ENCODE peak calls at places on chromosomes 3 and 15, in nine cellular contexts. Y, Q, F, M, D, I, P, H and E are unnamed samples.

GRCh38 chr3:190429681-190430080 is 20.0 kb downstream of the TMEM207 start:
- DNase-seq in F (no peak), M (peak), D (no peak), Y (no peak), Q (no peak), P (no peak), I (no peak), H (no peak), E (peak)

GRCh38 chr15:82650046-82650670 is 3.0 kb upstream of the CPEB1 start:
- DNase-seq in M (no peak), Q (no peak), P (no peak), Y (peak), D (no peak), I (peak), F (no peak), H (no peak), E (no peak)

GRCh38 chr3:178244653-178245384 is 291.4 kb upstream of the KCNMB2 start:
- DNase-seq in H (no peak), M (no peak), Y (no peak), P (no peak), F (no peak), Q (no peak), D (no peak), I (no peak), E (no peak)

GRCh38 chr15:50252556-50252955 is 13.0 kb downstream of the HDC start:
- DNase-seq in M (no peak), F (no peak), P (no peak), Y (no peak), D (no peak), I (no peak), Q (no peak), H (no peak), E (no peak)

GRCh38 chr3:113271189-113271588 is 59.8 kb downstream of the BOC start:
- DNase-seq in H (no peak), P (no peak), Y (no peak), M (no peak), F (no peak), D (no peak), I (no peak), Q (no peak), E (no peak)

GRCh38 chr3:49173792-49174170 is 2.4 kb downstream of the KLHDC8B start:
- DNase-seq in Q (no peak), H (no peak), I (no peak), M (peak), F (no peak), Y (no peak), P (no peak), D (peak), E (no peak)

GRCh38 chr3:135864060-135864459 is 101.5 kb upstream of the PPP2R3A start:
- DNase-seq in Y (no peak), P (no peak), D (no peak), H (no peak), I (no peak), F (no peak), M (no peak), Q (no peak), E (no peak)

GRCh38 chr3:150223090-150223489 is 185.0 kb upstream of the TSC22D2 start:
- DNase-seq in I (no peak), H (no peak), Y (no peak), F (no peak), P (no peak), Q (no peak), D (no peak), M (no peak), E (no peak)

GRCh38 chr15:78979456-78980320 is 34.8 kb upstream of the CTSH start:
- DNase-seq in H (peak), Q (no peak), M (peak), I (peak), D (peak), P (peak), F (peak), Y (peak), E (no peak)

GRCh38 chr15:80856809-80857377 is 77.7 kb downstream of the CEMIP start:
- DNase-seq in D (peak), H (no peak), M (peak), Q (no peak), I (no peak), F (peak), Y (no peak), P (no peak), E (no peak)

GRCh38 chr3:192892981-192893827 is 24.5 kb downstream of the MB21D2 start:
- DNase-seq in I (peak), Y (no peak), H (no peak), P (peak), M (peak), D (peak), Q (no peak), F (peak), E (peak)

GRCh38 chr15:51161491-51162260 is 67.0 kb upstream of the TNFAIP8L3 start:
- DNase-seq in Y (no peak), M (peak), P (no peak), I (no peak), Q (no peak), F (peak), H (no peak), D (peak), E (peak)